ENCODE peak calls at places on chromosomes 2 and 18, in five cellular contexts. B is H9, V is mesenchymal stem cell, F is IMR-90, T is H1. L is an unnamed sample.

GRCh38 chr2:127704641-127705243 is 3.4 kb downstream of the SFT2D3 start:
- DNase-seq in T (no peak), B (no peak), F (no peak), V (no peak), L (no peak)

GRCh38 chr2:10400568-10400977 is 47.6 kb downstream of the ODC1 start:
- DNase-seq in T (no peak), B (no peak), F (no peak), V (no peak), L (no peak)

GRCh38 chr2:71759056-71759455 is 305.7 kb downstream of the DYSF start:
- DNase-seq in T (no peak), F (peak), B (no peak), V (peak), L (no peak)

GRCh38 chr2:157355618-157356017 is 30.0 kb upstream of the ERMN start:
- DNase-seq in F (peak), T (no peak), V (peak), B (no peak), L (no peak)

GRCh38 chr2:230879891-230880290 is 15.1 kb downstream of the ITM2C start:
- DNase-seq in B (peak), T (no peak), F (no peak), V (no peak), L (no peak)

GRCh38 chr2:145919507-145919906 is 1399.6 kb upstream of the ZEB2 start:
- DNase-seq in B (no peak), T (no peak), V (no peak), F (peak), L (no peak)

GRCh38 chr2:200788129-200788718 is 23.5 kb upstream of the BZW1 start:
- DNase-seq in F (peak), T (no peak), B (no peak), V (peak), L (no peak)

GRCh38 chr2:158953454-158953853 is 15.0 kb upstream of the TANC1 start:
- DNase-seq in V (no peak), B (no peak), T (no peak), F (peak), L (no peak)

GRCh38 chr2:132790232-132790755 is 120.3 kb upstream of the LYPD1 start:
- DNase-seq in T (no peak), B (no peak), V (no peak), F (no peak), L (no peak)

GRCh38 chr2:175097297-175097696 is 70.7 kb downstream of the ATF2 start:
- DNase-seq in T (no peak), B (no peak), F (peak), V (peak), L (no peak)

GRCh38 chr2:142742301-142743214 is 134.9 kb upstream of the KYNU start:
- DNase-seq in B (no peak), F (peak), T (no peak), V (peak), L (no peak)

GRCh38 chr2:49298230-49298629 is 143.9 kb upstream of the FSHR start:
- DNase-seq in F (no peak), B (no peak), V (no peak), T (no peak), L (no peak)

GRCh38 chr2:201234167-201235139 is 25.9 kb upstream of the CASP8 start:
- DNase-seq in F (peak), B (no peak), V (no peak), T (no peak), L (no peak)

GRCh38 chr2:191617589-191617988 is 60.3 kb upstream of the NABP1 start:
- DNase-seq in T (no peak), F (no peak), B (no peak), V (no peak), L (no peak)

GRCh38 chr2:237649541-237650454 is 22.4 kb downstream of the LRRFIP1 start:
- DNase-seq in B (peak), V (no peak), T (no peak), F (no peak), L (no peak)

GRCh38 chr18:3761266-3761665 is 311.3 kb downstream of the TGIF1 start:
- DNase-seq in B (no peak), T (no peak), F (no peak), V (no peak), L (no peak)

GRCh38 chr2:27831279-27832050 is 58.7 kb downstream of the RBKS start:
- DNase-seq in F (no peak), T (no peak), B (no peak), V (no peak), L (no peak)

GRCh38 chr2:25453199-25453903 is 111.6 kb upstream of the DNMT3A start:
- DNase-seq in V (no peak), B (no peak), F (peak), T (no peak), L (no peak)

GRCh38 chr18:6576706-6577375 is 152.7 kb upstream of the ARHGAP28 start:
- DNase-seq in V (no peak), F (no peak), B (no peak), T (no peak), L (no peak)

GRCh38 chr2:132804045-132804444 is 134.0 kb upstream of the LYPD1 start:
- DNase-seq in T (no peak), V (peak), B (no peak), F (peak), L (no peak)

GRCh38 chr2:234533631-234534030 is 36.8 kb upstream of the ARL4C start:
- DNase-seq in V (no peak), B (no peak), F (no peak), T (no peak), L (no peak)

GRCh38 chr18:8847066-8847755 is 141.9 kb downstream of the MTCL1 start:
- DNase-seq in B (no peak), F (peak), V (no peak), T (no peak), L (no peak)

GRCh38 chr2:86358982-86359381 is 21.6 kb upstream of the REEP1 start:
- DNase-seq in B (no peak), F (no peak), T (no peak), V (no peak), L (no peak)

GRCh38 chr2:105328281-105329196 is 996 bp downstream of the TGFBRAP1 start:
- DNase-seq in V (peak), F (peak), B (no peak), T (no peak), L (no peak)

GRCh38 chr2:238787507-238787906 is 60.4 kb upstream of the TWIST2 start:
- DNase-seq in F (no peak), T (no peak), V (no peak), B (no peak), L (no peak)

GRCh38 chr2:143698888-143699570 is 569.8 kb downstream of the ARHGAP15 start:
- DNase-seq in F (no peak), B (no peak), V (no peak), T (no peak), L (no peak)

GRCh38 chr2:133810559-133810958 is 242.3 kb upstream of the NCKAP5 start:
- DNase-seq in T (no peak), B (no peak), V (no peak), F (no peak), L (no peak)

GRCh38 chr2:133802366-133802765 is 234.1 kb upstream of the NCKAP5 start:
- DNase-seq in V (no peak), B (no peak), F (no peak), T (no peak), L (no peak)

GRCh38 chr2:133801956-133802355 is 233.7 kb upstream of the NCKAP5 start:
- DNase-seq in T (no peak), F (no peak), B (no peak), V (no peak), L (no peak)

GRCh38 chr2:133809485-133809884 is 241.2 kb upstream of the NCKAP5 start:
- DNase-seq in T (no peak), B (no peak), V (no peak), F (no peak), L (no peak)

GRCh38 chr2:133806564-133806963 is 238.3 kb upstream of the NCKAP5 start:
- DNase-seq in F (no peak), B (no peak), T (no peak), V (no peak), L (no peak)
- H3K18ac ChIP-seq in F (no peak), B (no peak), T (no peak), V (no peak), L (no peak)

DNA sequence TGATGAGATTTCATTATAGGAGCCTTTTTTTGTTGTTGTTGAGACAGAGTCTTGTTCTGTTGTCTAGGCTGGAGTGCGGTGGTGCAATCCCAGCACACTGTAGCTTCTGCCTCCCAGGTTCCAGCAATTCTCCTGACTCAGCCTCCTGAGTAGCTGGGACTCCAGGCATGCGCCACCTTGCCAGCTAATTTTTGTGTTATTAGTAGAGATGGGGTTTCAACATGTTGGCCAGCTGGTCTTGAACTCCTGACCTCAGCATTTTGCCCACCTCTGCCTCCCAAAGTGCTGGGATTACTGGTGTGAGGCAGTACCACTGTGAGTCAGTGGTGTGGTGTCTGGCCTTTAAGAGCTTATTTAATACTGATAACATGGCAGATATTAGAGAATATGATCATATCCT is 60.1 kb downstream of the MOB4 start:
- DNase-seq in T (no peak), V (peak), F (peak), B (no peak), L (no peak)
- H3K18ac ChIP-seq in T (no peak), V (no peak), F (no peak), B (no peak), L (no peak)

GRCh38 chr2:96815326-96816126 is 542 bp upstream of the CNNM3 start:
- DNase-seq in B (no peak), T (no peak), F (peak), V (peak), L (no peak)

GRCh38 chr2:96816836-96817702 is 1.0 kb downstream of the CNNM3 start:
- DNase-seq in V (peak), F (peak), T (no peak), B (no peak), L (no peak)

GRCh38 chr2:96819101-96819875 is 3.2 kb downstream of the CNNM3 start:
- DNase-seq in B (peak), V (no peak), F (no peak), T (no peak), L (no peak)

GRCh38 chr2:96817882-96818281 is 1.8 kb downstream of the CNNM3 start:
- DNase-seq in B (no peak), T (no peak), V (no peak), F (no peak), L (no peak)

GRCh38 chr2:96816127-96816835 is at the start of gene CNNM3:
- DNase-seq in B (peak), F (peak), V (peak), T (peak), L (peak)
- H3K18ac ChIP-seq in B (no peak), F (no peak), V (peak), T (peak), L (peak)

GRCh38 chr2:121562269-121563176 is 31.8 kb downstream of the RNU4ATAC start:
- DNase-seq in V (no peak), B (no peak), T (no peak), F (no peak), L (no peak)
- H3K18ac ChIP-seq in V (no peak), B (no peak), T (no peak), F (peak), L (no peak)

GRCh38 chr18:45777393-45777792 is 48.1 kb upstream of the SIGLEC15 start:
- DNase-seq in F (peak), B (no peak), V (peak), T (no peak), L (no peak)

GRCh38 chr18:45772081-45772480 is 48.1 kb downstream of the SLC14A1 start:
- DNase-seq in V (no peak), B (no peak), T (no peak), F (no peak), L (no peak)

GRCh38 chr18:45774065-45774521 is 50.1 kb downstream of the SLC14A1 start:
- DNase-seq in V (peak), F (peak), T (no peak), B (no peak), L (no peak)

GRCh38 chr18:45775726-45776125 is 49.7 kb upstream of the SIGLEC15 start:
- DNase-seq in V (no peak), F (no peak), T (no peak), B (no peak), L (no peak)

DNA sequence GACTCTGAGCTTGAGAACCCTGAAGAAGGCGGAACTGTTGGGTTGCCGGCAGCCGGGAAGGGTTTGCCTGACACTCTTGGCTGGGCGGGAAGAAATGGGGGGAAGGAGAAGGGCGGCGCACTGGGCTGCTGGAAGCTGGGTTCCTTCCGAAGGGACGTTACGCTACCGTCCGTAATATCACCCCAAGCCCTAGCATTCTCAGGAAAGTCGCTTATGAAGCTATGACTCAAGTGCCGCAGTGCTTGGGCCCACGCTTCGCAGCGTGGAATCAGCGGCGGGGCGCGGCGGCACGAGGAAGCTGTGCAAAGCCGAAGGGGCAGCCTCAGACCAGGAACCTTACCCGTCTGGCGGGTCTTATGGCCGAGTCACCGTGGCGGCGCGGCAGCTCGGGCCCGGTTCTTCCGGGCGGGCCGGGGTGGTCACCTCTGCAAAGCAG is 50.2 kb upstream of the SIGLEC15 start:
- DNase-seq in V (peak), T (no peak), F (peak), B (peak), L (no peak)
- H3K18ac ChIP-seq in V (peak), T (peak), F (peak), B (peak), L (peak)

GRCh38 chr2:108383146-108383830 is 5.5 kb downstream of the SULT1C4 start:
- DNase-seq in V (peak), B (no peak), T (no peak), F (no peak), L (peak)

GRCh38 chr2:108385411-108386071 is 7.8 kb downstream of the SULT1C4 start:
- DNase-seq in V (no peak), T (no peak), B (no peak), F (no peak), L (no peak)

GRCh38 chr2:108377815-108378630 is at the start of gene SULT1C4:
- DNase-seq in F (peak), V (peak), T (no peak), B (peak), L (peak)

GRCh38 chr2:108384662-108385393 is 7.1 kb downstream of the SULT1C4 start:
- DNase-seq in F (no peak), V (no peak), B (no peak), T (no peak), L (no peak)

DNA sequence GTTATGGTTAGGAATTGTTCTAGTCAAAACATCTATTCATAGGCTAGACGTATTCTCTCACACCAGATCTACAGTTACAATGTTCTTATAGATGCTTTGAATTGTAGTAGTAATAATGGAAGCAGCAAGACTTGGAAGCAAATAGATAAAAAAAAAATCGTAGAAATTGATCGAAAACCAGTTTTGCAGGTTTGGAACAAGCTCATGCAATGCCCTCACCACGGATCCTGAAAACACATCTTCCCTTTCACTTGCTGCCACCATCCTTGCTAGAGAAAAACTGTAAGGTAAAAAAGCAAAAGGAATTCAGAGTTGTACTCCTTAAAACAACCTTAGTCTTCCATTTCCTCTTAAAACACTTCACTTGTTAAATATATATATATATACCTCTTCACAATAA is 4.4 kb downstream of the SULT1C4 start:
- DNase-seq in V (no peak), F (peak), B (no peak), T (no peak), L (no peak)
- H3K18ac ChIP-seq in V (no peak), F (no peak), B (no peak), T (no peak), L (no peak)

GRCh38 chr2:67918471-67918870 is 144.3 kb downstream of the C1D start:
- DNase-seq in B (no peak), F (no peak), V (no peak), T (no peak), L (no peak)

GRCh38 chr2:67917332-67918054 is 145.3 kb downstream of the C1D start:
- DNase-seq in B (no peak), V (peak), F (peak), T (no peak), L (no peak)

GRCh38 chr2:67923696-67924095 is 139.1 kb downstream of the C1D start:
- DNase-seq in B (no peak), T (no peak), V (no peak), F (no peak), L (no peak)

DNA sequence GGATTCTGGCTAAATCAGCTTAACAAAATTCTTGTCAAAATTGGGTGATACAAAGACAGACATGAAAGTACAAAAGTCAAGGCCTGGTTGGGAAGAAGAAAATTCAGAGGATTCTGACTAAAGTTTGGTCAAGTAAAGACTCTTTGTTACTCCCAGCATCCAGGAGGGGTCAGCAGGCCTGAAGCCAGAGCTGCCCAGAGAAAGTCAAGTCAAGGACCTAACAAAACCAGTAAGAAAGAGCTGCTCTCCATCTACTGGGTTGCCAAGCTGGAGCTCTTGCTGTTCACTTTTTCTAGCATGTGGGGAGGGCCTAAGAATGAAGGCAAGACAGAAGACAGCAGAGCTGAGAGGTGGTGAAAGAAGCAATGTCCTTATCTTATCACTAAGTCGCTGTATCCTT is 143.3 kb downstream of the C1D start:
- DNase-seq in T (no peak), B (no peak), V (no peak), F (no peak), L (no peak)
- H3K18ac ChIP-seq in T (no peak), B (no peak), V (no peak), F (no peak), L (no peak)

GRCh38 chr18:42780171-42780570 is 335.3 kb downstream of the RIT2 start:
- DNase-seq in B (no peak), F (no peak), T (no peak), V (no peak), L (no peak)

GRCh38 chr18:42782929-42783328 is 332.6 kb downstream of the RIT2 start:
- DNase-seq in T (no peak), V (no peak), F (no peak), B (no peak), L (no peak)

GRCh38 chr18:42784612-42785011 is 330.9 kb downstream of the RIT2 start:
- DNase-seq in F (no peak), B (no peak), T (no peak), V (no peak), L (no peak)

DNA sequence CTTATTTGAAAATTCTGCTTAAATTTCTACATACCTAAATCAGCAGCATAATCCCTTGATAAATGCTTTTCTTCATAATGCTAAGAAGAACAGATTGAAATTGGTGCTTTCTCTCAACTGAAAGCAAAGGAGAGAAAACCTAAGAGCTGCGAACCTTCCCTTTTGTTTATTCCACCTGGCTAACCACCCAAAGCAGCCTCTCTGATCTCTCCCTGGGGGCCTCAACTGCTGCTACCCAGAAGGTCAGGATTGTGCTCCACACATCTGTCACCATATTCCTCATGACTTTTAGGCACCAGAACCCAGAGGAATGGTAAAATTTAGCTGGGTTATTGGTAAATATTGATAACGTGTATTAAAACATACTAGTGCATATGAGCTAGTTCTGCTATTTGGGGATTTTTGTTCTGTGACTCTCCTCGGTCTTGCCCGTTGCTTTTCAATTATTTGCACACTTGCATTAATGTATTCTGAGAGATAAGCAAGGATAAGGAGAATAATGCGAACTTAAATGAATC is 334.1 kb downstream of the RIT2 start:
- DNase-seq in T (no peak), V (no peak), B (no peak), F (no peak), L (no peak)
- H3K18ac ChIP-seq in T (no peak), V (peak), B (no peak), F (no peak), L (no peak)

GRCh38 chr2:160505236-160505635 is 11.6 kb upstream of the RBMS1 start:
- DNase-seq in T (no peak), B (no peak), V (no peak), F (no peak), L (no peak)
- H3K18ac ChIP-seq in T (no peak), B (no peak), V (no peak), F (no peak), L (no peak)

L was measured in neuronal stem cell.